ENCODE peak calls at places on chromosome 17, in nine cellular contexts. T is stimulated activated CD4-positive, alpha-beta T cell treated with anti-CD3 and anti-CD28 coated beads, TNF-alpha, amount 100 ng/mL, for 4 hours; H is GM13977; Z is GM03348; K is midbrain; C is lower leg skin; F is upper lobe of right lung; B is NCI-H1930; W is heart right ventricle. V is an unnamed sample.
A peak's percentile ranks its signal among the peaks of the same experiment; 100 is the strongest.

GRCh38 chr17:21019976-21020575 is 22.7 kb downstream of the USP22 start:
- DNase-seq in T (no peak), H (peak; percentile 34), Z (no peak), K (peak; percentile 63), C (no peak), F (peak; percentile 60), B (no peak), W (no peak), V (peak; percentile 79)

GRCh38 chr17:51439395-51440229 is 179.3 kb downstream of the UTP18 start:
- DNase-seq in T (no peak), H (no peak), Z (no peak), K (no peak), C (no peak), F (no peak), B (no peak), W (no peak), V (peak; percentile 67)

GRCh38 chr17:72414967-72415853 is 294.4 kb downstream of the SOX9 start:
- DNase-seq in T (no peak), H (no peak), Z (no peak), K (no peak), C (no peak), F (no peak), B (no peak), W (no peak), V (no peak)

GRCh38 chr17:8961861-8962260 is 3.6 kb downstream of the PIK3R5 start:
- DNase-seq in T (no peak), H (no peak), Z (no peak), K (no peak), C (no peak), F (no peak), B (no peak), W (no peak), V (no peak)

GRCh38 chr17:41615454-41615853 is 2.9 kb upstream of the KRT16 start:
- DNase-seq in T (no peak), H (no peak), Z (no peak), K (no peak), C (no peak), F (peak; percentile 48), B (no peak), W (no peak), V (no peak)

GRCh38 chr17:74024871-74025531 is 178.5 kb upstream of the RPL38 start:
- DNase-seq in T (no peak), H (no peak), Z (no peak), K (no peak), C (no peak), F (no peak), B (no peak), W (no peak), V (no peak)

GRCh38 chr17:50098583-50098982 is 3.4 kb downstream of the PDK2 start:
- DNase-seq in T (no peak), H (no peak), Z (no peak), K (no peak), C (no peak), F (no peak), B (no peak), W (no peak), V (no peak)

GRCh38 chr17:68346448-68346847 is 55.2 kb downstream of the ARSG start:
- DNase-seq in T (peak; percentile 46), H (peak; percentile 44), Z (no peak), K (no peak), C (no peak), F (peak; percentile 70), B (no peak), W (peak; percentile 31), V (peak; percentile 35)

GRCh38 chr17:45702666-45703266 is 81.4 kb upstream of the CRHR1 start:
- DNase-seq in T (no peak), H (no peak), Z (peak; percentile 48), K (no peak), C (no peak), F (no peak), B (no peak), W (no peak), V (no peak)